ENCODE peak calls at places on chromosomes 7 and 10, in five cellular contexts. D, G, P, W and I are unnamed samples.

GRCh38 chr10:68043030-68043429 is 32.1 kb downstream of the HERC4 start:
- DNase-seq in D (no peak), G (no peak), P (no peak), W (no peak), I (no peak)

GRCh38 chr7:75055830-75056431 is 17.7 kb downstream of the RCC1L start:
- DNase-seq in D (no peak), G (no peak), P (no peak), W (no peak), I (no peak)

GRCh38 chr10:59181668-59182067 is 5.2 kb downstream of the PHYHIPL start:
- DNase-seq in D (no peak), G (no peak), P (peak), W (peak), I (peak)

GRCh38 chr10:69383485-69384089 is 33.1 kb downstream of the TACR2 start:
- DNase-seq in D (no peak), G (peak), P (no peak), W (no peak), I (no peak)

GRCh38 chr10:74870191-74870590 is 43.8 kb downstream of the KAT6B start:
- DNase-seq in D (no peak), G (no peak), P (no peak), W (no peak), I (no peak)

GRCh38 chr7:11343818-11344413 is 370.2 kb downstream of the PHF14 start:
- DNase-seq in D (no peak), G (peak), P (peak), W (no peak), I (peak)

GRCh38 chr7:13989138-13989943 is at the start of gene ETV1:
- DNase-seq in D (no peak), G (peak), P (peak), W (peak), I (peak)

GRCh38 chr10:132234860-132235259 is 48.1 kb downstream of the DPYSL4 start:
- DNase-seq in D (no peak), G (no peak), P (no peak), W (no peak), I (no peak)

GRCh38 chr10:89414146-89414878 is at the start of gene IFIT5:
- DNase-seq in D (peak), G (peak), P (peak), W (no peak), I (peak)

GRCh38 chr7:159017210-159017609 is 127.5 kb downstream of the VIPR2 start:
- DNase-seq in D (no peak), G (no peak), P (no peak), W (no peak), I (no peak)

GRCh38 chr7:28442540-28443420 is 30.5 kb downstream of the CREB5 start:
- DNase-seq in D (no peak), G (no peak), P (no peak), W (no peak), I (no peak)

GRCh38 chr7:90749774-90750173 is 153.7 kb downstream of the CDK14 start:
- DNase-seq in D (no peak), G (peak), P (peak), W (no peak), I (no peak)

GRCh38 chr7:149144996-149145850 is 2.0 kb upstream of the ZNF398 start:
- DNase-seq in D (no peak), G (no peak), P (no peak), W (no peak), I (no peak)

GRCh38 chr7:152462995-152463713 is 27.4 kb upstream of the KMT2C start:
- DNase-seq in D (no peak), G (peak), P (no peak), W (no peak), I (peak)

GRCh38 chr7:102914585-102914984 is 1.8 kb downstream of the LRRC17 start:
- DNase-seq in D (no peak), G (no peak), P (no peak), W (no peak), I (no peak)

GRCh38 chr7:68722044-68722443 is 876.2 kb upstream of the AUTS2 start:
- DNase-seq in D (no peak), G (no peak), P (no peak), W (no peak), I (no peak)

GRCh38 chr10:124291009-124291671 is 127.6 kb downstream of the OAT start:
- DNase-seq in D (no peak), G (no peak), P (peak), W (peak), I (no peak)

GRCh38 chr7:101545441-101546190 is 83.5 kb downstream of the MYL10 start:
- DNase-seq in D (no peak), G (no peak), P (no peak), W (no peak), I (no peak)

GRCh38 chr10:120328647-120329046 is 128.4 kb upstream of the PLPP4 start:
- DNase-seq in D (no peak), G (no peak), P (no peak), W (no peak), I (no peak)

GRCh38 chr10:3046941-3047621 is 20.3 kb upstream of the PFKP start:
- DNase-seq in D (no peak), G (no peak), P (no peak), W (no peak), I (no peak)

GRCh38 chr10:48981310-48981907 is 41.8 kb upstream of the LRRC18 start:
- DNase-seq in D (peak), G (no peak), P (no peak), W (no peak), I (peak)

GRCh38 chr7:143405158-143405557 is 3.5 kb downstream of the EPHA1 start:
- DNase-seq in D (no peak), G (peak), P (no peak), W (no peak), I (no peak)

GRCh38 chr7:155258233-155258575 is 39.5 kb upstream of the INSIG1 start:
- DNase-seq in D (no peak), G (no peak), P (no peak), W (peak), I (peak)

GRCh38 chr10:100341953-100342626 is 4.9 kb upstream of the SCD start:
- DNase-seq in D (peak), G (peak), P (peak), W (no peak), I (peak)

GRCh38 chr10:119872860-119873671 is 423 bp upstream of the MCMBP start:
- DNase-seq in D (peak), G (peak), P (peak), W (no peak), I (peak)

GRCh38 chr10:100642295-100642994 is 102.9 kb upstream of the PAX2 start:
- DNase-seq in D (no peak), G (no peak), P (no peak), W (no peak), I (no peak)

GRCh38 chr10:95767884-95768556 is 12.1 kb downstream of the ENTPD1 start:
- DNase-seq in D (no peak), G (no peak), P (peak), W (peak), I (no peak)

GRCh38 chr7:48042216-48042615 is 6.9 kb downstream of the C7orf57 start:
- DNase-seq in D (no peak), G (no peak), P (no peak), W (no peak), I (no peak)

GRCh38 chr7:30201161-30201666 is 66.4 kb downstream of the MTURN start:
- DNase-seq in D (no peak), G (no peak), P (peak), W (no peak), I (peak)

GRCh38 chr10:63588436-63589180 is 67.4 kb downstream of the REEP3 start:
- DNase-seq in D (no peak), G (no peak), P (no peak), W (no peak), I (peak)

GRCh38 chr7:101172854-101173751 is 7.0 kb downstream of the NAT16 start:
- DNase-seq in D (no peak), G (peak), P (peak), W (no peak), I (no peak)

GRCh38 chr7:120395526-120396019 is 122.6 kb downstream of the KCND2 start:
- DNase-seq in D (no peak), G (no peak), P (no peak), W (no peak), I (no peak)

GRCh38 chr7:117872565-117873055 is 631 bp downstream of the CTTNBP2 start:
- DNase-seq in D (no peak), G (no peak), P (no peak), W (no peak), I (no peak)